ENCODE peak calls at places on chromosomes 7 and 10, in five cellular contexts. R is A549, L is H1, C is HepG2, S is K562. N is an unnamed sample. For H3K4me1, the result is how much of the 10 kb centered on the place peaks cover.

GRCh38 chr7:100598425-100598824 is 3.7 kb upstream of the PCOLCE start:
- DNase-seq in R (no peak), L (no peak), C (no peak), S (no peak), N (no peak)

GRCh38 chr10:34548466-34548865 is 266.6 kb downstream of the PARD3 start:
- DNase-seq in R (no peak), L (no peak), C (no peak), S (no peak), N (no peak)

GRCh38 chr7:4575254-4575653 is 106.8 kb upstream of the FOXK1 start:
- DNase-seq in R (no peak), L (no peak), C (no peak), S (no peak), N (no peak)

GRCh38 chr7:130490888-130491771 is 755 bp upstream of the MEST start:
- DNase-seq in R (no peak), L (peak), C (no peak), S (no peak), N (no peak)

GRCh38 chr10:103814104-103814503 is 41.3 kb downstream of the SH3PXD2A start:
- DNase-seq in R (no peak), L (no peak), C (no peak), S (no peak), N (no peak)

GRCh38 chr7:129443612-129444011 is 9.4 kb downstream of the STRIP2 start:
- DNase-seq in R (no peak), L (no peak), C (no peak), S (no peak), N (no peak)

GRCh38 chr7:20113423-20114027 is 103.7 kb downstream of the MACC1 start:
- DNase-seq in R (no peak), L (no peak), C (no peak), S (no peak), N (no peak)

GRCh38 chr10:13614530-13615332 is 28.0 kb downstream of the PRPF18 start:
- DNase-seq in R (peak), L (peak), C (no peak), S (no peak), N (no peak)

GRCh38 chr7:159038066-159038465 is 106.6 kb downstream of the VIPR2 start:
- DNase-seq in R (no peak), L (peak), C (no peak), S (no peak), N (no peak)

GRCh38 chr7:22219036-22219435 is 137.9 kb downstream of the RAPGEF5 start:
- DNase-seq in R (no peak), L (no peak), C (no peak), S (no peak), N (no peak)

GRCh38 chr7:44045226-44046014 is 918 bp downstream of the DBNL start:
- DNase-seq in R (no peak), L (no peak), C (no peak), S (peak), N (no peak)

GRCh38 chr10:17375936-17376584 is 78.3 kb downstream of the ST8SIA6 start:
- DNase-seq in R (peak), L (peak), C (peak), S (peak), N (no peak)

GRCh38 chr7:151837285-151838042 is 39.5 kb downstream of the PRKAG2 start:
- DNase-seq in R (no peak), L (no peak), C (no peak), S (no peak), N (no peak)

GRCh38 chr10:53379951-53380350 is 607.4 kb upstream of the MBL2 start:
- DNase-seq in R (no peak), L (no peak), C (no peak), S (no peak), N (no peak)

GRCh38 chr7:35035511-35035921 is 1.8 kb downstream of the DPY19L1 start:
- DNase-seq in R (peak), L (no peak), C (peak), S (no peak), N (peak)

GRCh38 chr7:4689151-4689550 is 7.1 kb downstream of the FOXK1 start:
- DNase-seq in R (no peak), L (no peak), C (no peak), S (no peak), N (no peak)

GRCh38 chr7:27213150-27213903 is 13.4 kb upstream of the HOXA13 start:
- DNase-seq in R (no peak), L (peak), C (no peak), S (no peak), N (no peak)

GRCh38 chr10:24721254-24722106 is 2.2 kb downstream of the ARHGAP21 start:
- DNase-seq in R (peak), L (peak), C (no peak), S (peak), N (no peak)

GRCh38 chr7:111405621-111406020 is 156.7 kb downstream of the IMMP2L start:
- DNase-seq in R (no peak), L (no peak), C (no peak), S (no peak), N (no peak)

GRCh38 chr7:46191776-46192175 is 270.7 kb upstream of the IGFBP3 start:
- DNase-seq in R (no peak), L (no peak), C (no peak), S (no peak), N (no peak)

GRCh38 chr10:18666810-18667209 is 7.6 kb downstream of the ARL5B start:
- DNase-seq in R (peak), L (no peak), C (peak), S (no peak), N (no peak)

GRCh38 chr7:155835446-155836215 is 23.4 kb upstream of the SHH start:
- DNase-seq in R (no peak), L (no peak), C (no peak), S (no peak), N (no peak)

GRCh38 chr10:277963-278362 is 142.7 kb downstream of the ZMYND11 start:
- DNase-seq in R (no peak), L (no peak), C (no peak), S (no peak), N (no peak)

GRCh38 chr10:97020452-97021400 is 165.0 kb downstream of the SLIT1 start:
- DNase-seq in R (no peak), L (no peak), C (no peak), S (no peak), N (no peak)

GRCh38 chr10:50461123-50461522 is 162.6 kb downstream of the SGMS1 start:
- DNase-seq in R (no peak), L (no peak), C (no peak), S (no peak), N (no peak)

GRCh38 chr7:98196706-98197605 is 14.3 kb upstream of the BHLHA15 start:
- DNase-seq in R (no peak), L (no peak), C (no peak), S (no peak), N (no peak)

GRCh38 chr7:101112233-101112632 is 14.7 kb upstream of the SERPINE1 start:
- DNase-seq in R (no peak), L (no peak), C (no peak), S (no peak), N (no peak)

GRCh38 chr7:122219253-122219865 is 75.3 kb upstream of the AASS start:
- DNase-seq in R (peak), L (no peak), C (peak), S (no peak), N (peak)

GRCh38 chr7:139930286-139930965 is 101.4 kb downstream of the TBXAS1 start:
- DNase-seq in R (no peak), L (no peak), C (no peak), S (no peak), N (no peak)

GRCh38 chr10:77819210-77820140 is 107.1 kb downstream of the DLG5 start:
- DNase-seq in R (no peak), L (no peak), C (no peak), S (no peak), N (no peak)

GRCh38 chr7:38232475-38233366 is 40.7 kb downstream of the TARP start:
- DNase-seq in R (no peak), L (no peak), C (no peak), S (no peak), N (no peak)

GRCh38 chr10:49488056-49488455 is 50.9 kb downstream of the ERCC6 start:
- DNase-seq in R (no peak), L (no peak), C (no peak), S (no peak), N (no peak)

GRCh38 chr7:155860840-155861479 is 48.7 kb upstream of the SHH start:
- DNase-seq in R (peak), L (no peak), C (no peak), S (no peak), N (no peak)

GRCh38 chr7:83347836-83348482 is 185.3 kb upstream of the PCLO start:
- DNase-seq in R (peak), L (no peak), C (no peak), S (no peak), N (no peak)

GRCh38 chr7:116692599-116693308 is 20.8 kb downstream of the MET start:
- DNase-seq in R (no peak), L (no peak), C (no peak), S (no peak), N (peak)

GRCh38 chr10:6244510-6244909 is 41.8 kb downstream of the PFKFB3 start:
- DNase-seq in R (no peak), L (no peak), C (no peak), S (no peak), N (no peak)

GRCh38 chr7:77685219-77685618 is 11.0 kb upstream of the RSBN1L start:
- DNase-seq in R (no peak), L (no peak), C (peak), S (no peak), N (no peak)

GRCh38 chr7:139544645-139545044 is 21.2 kb downstream of the CLEC2L start:
- DNase-seq in R (no peak), L (no peak), C (no peak), S (no peak), N (no peak)

GRCh38 chr7:150363872-150364271 is 4.8 kb upstream of the REPIN1 start:
- DNase-seq in R (no peak), L (no peak), C (no peak), S (no peak), N (no peak)
- H3K4me1 ChIP-seq in R (under half), L (under half), C (under half), S (under half), N (under half)

GRCh38 chr7:8146156-8146555 is 115.8 kb downstream of the ICA1 start:
- DNase-seq in R (no peak), L (no peak), C (no peak), S (no peak), N (no peak)

GRCh38 chr7:8147760-8148463 is 114.1 kb downstream of the ICA1 start:
- DNase-seq in R (no peak), L (no peak), C (no peak), S (no peak), N (no peak)

GRCh38 chr7:8147004-8147403 is 115.0 kb downstream of the ICA1 start:
- DNase-seq in R (no peak), L (no peak), C (no peak), S (no peak), N (no peak)

GRCh38 chr7:8151161-8151560 is 110.8 kb downstream of the ICA1 start:
- DNase-seq in R (no peak), L (no peak), C (no peak), S (no peak), N (no peak)

GRCh38 chr7:8149222-8149621 is 112.7 kb downstream of the ICA1 start:
- DNase-seq in R (no peak), L (no peak), C (no peak), S (no peak), N (no peak)
- TF ChIP-seq CEBPB in R (no peak), L (no peak), C (no peak), S (no peak), N (no peak)

GRCh38 chr7:128404143-128404681 is 5.6 kb downstream of the IMPDH1 start:
- DNase-seq in R (no peak), L (no peak), C (no peak), S (no peak), N (no peak)
- H3K4me1 ChIP-seq in R (under half), L (under half), C (half or more), S (half or more), N (under half)

DNA sequence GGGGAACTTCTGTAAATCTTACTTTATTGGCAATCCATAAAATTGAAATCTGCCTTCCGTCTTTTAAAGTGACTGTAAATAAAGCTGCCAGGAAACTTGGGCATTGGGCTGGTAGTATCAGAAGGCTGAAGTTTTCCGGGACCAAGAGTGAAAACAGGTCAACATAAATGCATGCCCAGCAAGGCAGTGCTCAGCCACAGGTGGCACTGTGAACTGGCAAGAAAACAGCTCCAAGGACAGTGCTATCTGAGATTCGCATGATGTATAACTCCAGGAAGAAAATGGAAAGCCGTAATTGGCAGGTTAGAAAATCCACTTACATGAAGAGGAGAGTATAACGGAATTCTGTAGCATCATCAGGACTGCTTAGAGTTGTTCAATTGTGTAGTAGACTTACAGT is 1.9 kb upstream of the INSYN2A start:
- DNase-seq in R (peak), L (no peak), C (no peak), S (no peak), N (no peak)
- TF ChIP-seq CEBPB in R (no peak), L (no peak), C (no peak), S (no peak), N (no peak)

GRCh38 chr7:30249986-30250774 is 34.2 kb upstream of the ZNRF2 start:
- DNase-seq in R (no peak), L (no peak), C (no peak), S (no peak), N (no peak)

GRCh38 chr7:30252885-30253795 is 31.3 kb upstream of the ZNRF2 start:
- DNase-seq in R (no peak), L (no peak), C (no peak), S (no peak), N (no peak)

GRCh38 chr7:30253796-30254165 is 30.6 kb upstream of the ZNRF2 start:
- DNase-seq in R (no peak), L (no peak), C (no peak), S (no peak), N (no peak)

GRCh38 chr7:30254248-30254647 is 30.1 kb upstream of the ZNRF2 start:
- DNase-seq in R (no peak), L (no peak), C (no peak), S (no peak), N (no peak)

DNA sequence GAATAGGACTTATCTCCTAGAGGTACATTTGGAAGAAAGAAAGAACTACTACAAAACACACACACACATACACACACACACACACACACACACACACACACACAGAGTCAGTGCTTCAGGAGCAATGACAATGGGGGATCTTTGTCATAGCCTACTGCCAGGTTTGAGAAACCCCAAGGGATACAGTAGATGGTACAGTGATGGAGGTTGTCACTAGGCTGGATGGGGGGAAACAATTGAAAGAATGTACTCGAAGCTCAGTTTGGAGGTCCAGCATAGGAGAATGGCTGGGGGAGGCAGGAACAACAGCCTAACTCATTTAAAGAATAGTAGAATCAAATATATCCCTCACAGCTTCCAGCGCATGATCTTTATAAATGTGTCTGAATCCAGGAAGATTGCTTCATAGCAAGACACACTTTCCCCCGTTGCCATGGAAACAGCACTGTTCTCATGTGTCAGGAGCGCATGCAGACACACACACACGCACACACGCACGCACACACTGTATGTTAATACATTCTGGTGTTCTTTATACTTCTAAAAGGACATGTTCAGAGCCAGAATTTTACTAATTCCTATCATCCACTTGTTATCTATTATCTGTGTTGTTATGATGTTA is 32.6 kb upstream of the ZNRF2 start:
- DNase-seq in R (no peak), L (no peak), C (no peak), S (no peak), N (no peak)
- H3K4me1 ChIP-seq in R (under half), L (under half), C (half or more), S (under half), N (under half)

DNA sequence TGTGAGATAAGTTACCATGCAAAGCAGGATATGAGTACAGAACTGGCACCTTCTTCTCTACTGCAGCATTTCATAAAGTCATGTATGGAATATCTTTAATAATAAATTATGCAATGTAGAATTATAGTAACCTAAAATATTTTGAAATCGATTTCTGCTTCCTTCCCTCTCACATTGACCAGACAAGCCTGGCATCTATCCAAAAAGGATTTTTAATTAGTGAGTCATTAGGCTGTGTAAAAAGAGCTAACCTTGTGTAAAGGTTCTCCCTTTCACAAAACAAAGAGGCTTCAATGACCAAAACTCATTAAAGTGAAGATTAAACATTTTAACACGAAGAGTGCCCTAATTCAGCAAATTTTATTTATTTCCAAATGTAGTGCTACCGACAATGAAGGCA is 48.7 kb upstream of the EXOC6 start:
- DNase-seq in R (no peak), L (no peak), C (no peak), S (no peak), N (no peak)
- TF ChIP-seq CEBPB in R (no peak), L (no peak), C (no peak), S (no peak), N (no peak)

GRCh38 chr7:30163231-30163894 is 28.6 kb downstream of the MTURN start:
- DNase-seq in R (no peak), L (no peak), C (peak), S (no peak), N (no peak)
- H3K4me1 ChIP-seq in R (under half), L (under half), C (half or more), S (under half), N (under half)

GRCh38 chr10:95278061-95278988 is 12.5 kb downstream of the PDLIM1 start:
- DNase-seq in R (peak), L (peak), C (peak), S (no peak), N (no peak)
- TF ChIP-seq CEBPB in R (peak), L (peak), C (peak), S (no peak), N (no peak)

N was measured in HCT116.